ENCODE peak calls at places on chromosomes 2 and 18, in five cellular contexts. One of them, this sample, is unnamed. For H3K4me1, the result is how much of the 10 kb centered on the place peaks cover.

GRCh38 chr2:28163028-28163427 is 229.6 kb upstream of the FOSL2 start:
- DNase-seq in neural progenitor cell: no peak
- DNase-seq in breast epithelium: no peak
- DNase-seq in colonic mucosa: no peak
- DNase-seq in HepG2: no peak
- DNase-seq in this sample: no peak

GRCh38 chr2:144514731-144515424 is 5.0 kb downstream of the ZEB2 start:
- DNase-seq in neural progenitor cell: no peak
- DNase-seq in colonic mucosa: no peak
- DNase-seq in HepG2: no peak
- DNase-seq in breast epithelium: no peak
- DNase-seq in this sample: no peak

GRCh38 chr2:183250061-183250460 is 125.8 kb downstream of the NUP35 start:
- DNase-seq in colonic mucosa: no peak
- DNase-seq in HepG2: no peak
- DNase-seq in breast epithelium: no peak
- DNase-seq in neural progenitor cell: no peak
- DNase-seq in this sample: no peak

GRCh38 chr2:52145005-52145404 is 1113.1 kb upstream of the NRXN1 start:
- DNase-seq in colonic mucosa: no peak
- DNase-seq in HepG2: no peak
- DNase-seq in breast epithelium: no peak
- DNase-seq in neural progenitor cell: no peak
- DNase-seq in this sample: no peak

GRCh38 chr18:55421612-55422381 is 166.2 kb downstream of the TCF4 start:
- DNase-seq in neural progenitor cell: no peak
- DNase-seq in colonic mucosa: no peak
- DNase-seq in breast epithelium: no peak
- DNase-seq in HepG2: no peak
- DNase-seq in this sample: no peak

GRCh38 chr2:3214827-3215404 is 162.7 kb downstream of the EIPR1 start:
- DNase-seq in colonic mucosa: no peak
- DNase-seq in neural progenitor cell: no peak
- DNase-seq in breast epithelium: no peak
- DNase-seq in HepG2: no peak
- DNase-seq in this sample: no peak

GRCh38 chr2:158482594-158482993 is 25.8 kb downstream of the PKP4 start:
- DNase-seq in HepG2: no peak
- DNase-seq in breast epithelium: no peak
- DNase-seq in neural progenitor cell: no peak
- DNase-seq in colonic mucosa: no peak
- DNase-seq in this sample: no peak

GRCh38 chr2:134500211-134500935 is 218.4 kb downstream of the TMEM163 start:
- DNase-seq in colonic mucosa: no peak
- DNase-seq in breast epithelium: no peak
- DNase-seq in neural progenitor cell: no peak
- DNase-seq in HepG2: no peak
- DNase-seq in this sample: no peak

GRCh38 chr18:43060020-43060419 is 55.5 kb downstream of the RIT2 start:
- DNase-seq in neural progenitor cell: no peak
- DNase-seq in HepG2: no peak
- DNase-seq in breast epithelium: no peak
- DNase-seq in colonic mucosa: no peak
- DNase-seq in this sample: no peak

DNA sequence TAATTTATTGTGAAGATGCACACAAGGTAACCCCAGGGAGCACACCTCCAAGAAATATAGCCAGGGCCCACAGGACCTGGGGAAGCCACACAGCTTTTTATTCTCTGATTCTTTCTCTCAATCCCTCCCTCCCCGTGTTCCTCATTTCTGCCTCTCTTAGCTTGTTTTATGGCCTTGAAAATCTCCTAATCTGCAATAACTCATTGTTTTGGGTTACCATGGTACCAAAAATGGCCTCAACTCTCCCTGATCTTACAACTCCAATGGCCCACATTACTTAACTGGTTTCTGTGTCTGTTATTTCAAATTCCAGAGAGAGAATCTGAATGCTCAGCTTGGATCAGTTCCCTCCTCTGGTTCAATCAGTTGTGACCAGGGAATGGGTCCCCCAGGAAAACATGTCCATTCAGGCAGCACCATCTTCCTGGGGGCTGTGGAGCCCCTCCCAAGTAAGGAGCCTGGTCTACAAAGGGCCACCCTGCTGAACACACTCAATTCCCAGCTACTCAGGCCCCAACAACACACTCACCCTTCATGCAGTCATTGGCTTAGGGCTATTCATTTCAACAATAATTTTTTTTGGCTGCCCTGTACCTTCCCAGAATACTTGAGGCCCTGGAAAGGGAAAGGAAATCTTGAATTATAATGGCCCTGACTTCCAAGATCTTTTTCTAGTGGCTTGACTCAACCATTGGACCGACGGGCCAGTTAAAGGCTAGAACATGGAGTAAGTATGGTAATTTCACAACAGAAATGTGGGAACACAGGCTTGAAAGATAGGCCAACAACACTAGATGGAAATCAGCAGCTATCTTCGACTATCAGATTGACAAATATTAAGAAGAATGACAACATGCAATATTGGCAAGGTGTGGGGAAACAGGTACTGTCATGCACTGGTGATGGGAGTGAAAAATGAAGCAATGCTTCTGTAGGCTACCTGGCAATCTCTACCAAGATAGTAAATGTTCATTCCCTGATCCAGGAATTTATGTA is 41.6 kb upstream of the ST3GAL5 start:
- DNase-seq in HepG2: no peak
- DNase-seq in breast epithelium: no peak
- DNase-seq in colonic mucosa: no peak
- DNase-seq in neural progenitor cell: no peak
- DNase-seq in this sample: no peak
- H3K4me1 ChIP-seq in HepG2: under half
- H3K4me1 ChIP-seq in breast epithelium: under half
- H3K4me1 ChIP-seq in colonic mucosa: under half
- H3K4me1 ChIP-seq in neural progenitor cell: under half
- H3K4me1 ChIP-seq in this sample: under half

GRCh38 chr2:205734436-205734835 is 52.1 kb downstream of the NRP2 start:
- DNase-seq in colonic mucosa: no peak
- DNase-seq in neural progenitor cell: peak
- DNase-seq in HepG2: peak
- DNase-seq in breast epithelium: peak
- DNase-seq in this sample: no peak
- H3K4me3 ChIP-seq in colonic mucosa: no peak
- H3K4me3 ChIP-seq in neural progenitor cell: no peak
- H3K4me3 ChIP-seq in HepG2: no peak
- H3K4me3 ChIP-seq in breast epithelium: no peak
- H3K4me3 ChIP-seq in this sample: no peak

GRCh38 chr2:127681288-127681771 is 6.0 kb upstream of the LIMS2 start:
- DNase-seq in breast epithelium: no peak
- DNase-seq in HepG2: no peak
- DNase-seq in colonic mucosa: no peak
- DNase-seq in neural progenitor cell: no peak
- DNase-seq in this sample: no peak
- TF ChIP-seq CTCF in breast epithelium: no peak
- TF ChIP-seq CTCF in HepG2: no peak
- TF ChIP-seq CTCF in colonic mucosa: no peak
- TF ChIP-seq CTCF in neural progenitor cell: no peak
- TF ChIP-seq CTCF in this sample: no peak

DNA sequence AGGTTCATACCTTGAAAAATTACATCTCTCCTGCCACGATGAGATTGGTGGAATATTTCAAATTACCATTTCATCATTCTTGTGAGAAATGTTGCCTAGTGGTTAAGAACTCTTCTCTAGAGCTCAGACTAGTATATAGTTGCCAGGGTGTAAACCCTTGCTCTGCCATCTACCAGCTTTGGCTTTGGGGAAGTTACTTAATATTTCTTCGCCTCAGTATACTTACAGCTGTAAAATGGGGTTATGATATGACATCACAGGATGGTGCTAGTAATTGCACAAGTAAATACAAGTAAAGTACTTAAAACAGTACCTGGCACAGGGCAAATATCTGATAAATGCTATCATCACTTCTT is 1.5 kb downstream of the SPOPL start:
- DNase-seq in HepG2: no peak
- DNase-seq in colonic mucosa: no peak
- DNase-seq in breast epithelium: no peak
- DNase-seq in neural progenitor cell: no peak
- DNase-seq in this sample: no peak
- H3K4me1 ChIP-seq in HepG2: half or more
- H3K4me1 ChIP-seq in colonic mucosa: under half
- H3K4me1 ChIP-seq in breast epithelium: under half
- H3K4me1 ChIP-seq in neural progenitor cell: under half
- H3K4me1 ChIP-seq in this sample: under half